ENCODE peak calls at places on chromosomes 1 and 21, in nine cellular contexts. Q is spleen, B is IMR-90, S is neuronal stem cell, Y is fibroblast of lung, X is ascending aorta, V is Panc1, P is gastrocnemius medialis, Z is MM.1S. U is an unnamed sample. For H3K4me1, the result is how much of the 10 kb centered on the place peaks cover.

GRCh38 chr1:201212461-201213055 is 21.9 kb downstream of the IGFN1 start:
- DNase-seq in Q (peak), B (no peak), S (no peak), Y (no peak), X (no peak), V (no peak), P (no peak), Z (no peak), U (peak)

GRCh38 chr1:160674415-160674814 is 27.6 kb upstream of the SLAMF1 start:
- DNase-seq in Q (no peak), B (no peak), S (no peak), Y (no peak), X (no peak), V (no peak), P (no peak), Z (peak), U (no peak)

GRCh38 chr1:17207046-17207445 is 2.1 kb downstream of the PADI1 start:
- DNase-seq in Q (no peak), B (no peak), S (no peak), Y (no peak), X (peak), V (no peak), P (peak), Z (no peak), U (no peak)

GRCh38 chr1:43952731-43953350 is 6.1 kb downstream of the IPO13 start:
- DNase-seq in Q (no peak), B (no peak), S (peak), Y (no peak), X (no peak), V (no peak), P (no peak), Z (no peak), U (no peak)

GRCh38 chr21:41169701-41170100 is 1.7 kb downstream of the BACE2 start:
- DNase-seq in Q (no peak), B (no peak), S (no peak), Y (no peak), X (no peak), V (no peak), P (no peak), Z (no peak), U (no peak)

GRCh38 chr21:37914211-37914900 is 1.9 kb downstream of the KCNJ6 start:
- DNase-seq in Q (no peak), B (peak), S (peak), Y (peak), X (no peak), V (no peak), P (no peak), Z (peak), U (no peak)

GRCh38 chr1:235708390-235708962 is 58.9 kb upstream of the GNG4 start:
- DNase-seq in Q (no peak), B (peak), S (no peak), Y (no peak), X (no peak), V (peak), P (no peak), Z (no peak), U (no peak)

GRCh38 chr21:45644041-45644906 is 749 bp downstream of the PCBP3 start:
- DNase-seq in Q (no peak), B (no peak), S (peak), Y (peak), X (no peak), V (no peak), P (no peak), Z (peak), U (no peak)

GRCh38 chr1:84613026-84613425 is 38.8 kb upstream of the CTBS start:
- DNase-seq in Q (no peak), B (peak), S (no peak), Y (peak), X (no peak), V (no peak), P (no peak), Z (no peak), U (no peak)

GRCh38 chr21:39630191-39630591 is 17.5 kb downstream of the B3GALT5 start:
- DNase-seq in Q (no peak), B (peak), S (no peak), Y (peak), X (no peak), V (no peak), P (no peak), Z (no peak), U (no peak)

GRCh38 chr1:150660584-150660983 is 31.2 kb upstream of the ENSA start:
- DNase-seq in Q (no peak), B (no peak), S (no peak), Y (no peak), X (no peak), V (no peak), P (no peak), Z (no peak), U (no peak)

GRCh38 chr1:109800291-109800690 is 36.6 kb upstream of the EPS8L3 start:
- DNase-seq in Q (no peak), B (no peak), S (no peak), Y (no peak), X (no peak), V (no peak), P (no peak), Z (no peak), U (no peak)

GRCh38 chr1:147591246-147591891 is 50.1 kb downstream of the BCL9 start:
- DNase-seq in Q (no peak), B (no peak), S (no peak), Y (no peak), X (no peak), V (no peak), P (no peak), Z (no peak), U (no peak)

GRCh38 chr1:34761176-34761761 is 1.7 kb downstream of the GJB4 start:
- DNase-seq in Q (peak), B (no peak), S (no peak), Y (no peak), X (no peak), V (no peak), P (no peak), Z (no peak), U (no peak)

GRCh38 chr1:36400825-36401601 is 3.3 kb upstream of the LSM10 start:
- DNase-seq in Q (peak), B (peak), S (peak), Y (peak), X (peak), V (no peak), P (peak), Z (peak), U (peak)

GRCh38 chr1:113388621-113389355 is 1.5 kb upstream of the MAGI3 start:
- DNase-seq in Q (no peak), B (no peak), S (no peak), Y (no peak), X (no peak), V (no peak), P (no peak), Z (no peak), U (no peak)

GRCh38 chr1:36769886-36770830 is 264.2 kb downstream of the GRIK3 start:
- DNase-seq in Q (peak), B (no peak), S (no peak), Y (no peak), X (no peak), V (no peak), P (no peak), Z (no peak), U (peak)

GRCh38 chr1:19405195-19405760 is 80.1 kb downstream of the CAPZB start:
- DNase-seq in Q (no peak), B (no peak), S (peak), Y (no peak), X (no peak), V (no peak), P (no peak), Z (no peak), U (no peak)

GRCh38 chr1:219236933-219237610 is 63.4 kb downstream of the LYPLAL1 start:
- DNase-seq in Q (no peak), B (no peak), S (no peak), Y (no peak), X (no peak), V (no peak), P (no peak), Z (no peak), U (no peak)

GRCh38 chr1:151144474-151145157 is 1.8 kb downstream of the SEMA6C start:
- DNase-seq in Q (no peak), B (no peak), S (no peak), Y (no peak), X (no peak), V (no peak), P (no peak), Z (no peak), U (no peak)

GRCh38 chr1:36401602-36402517 is 4.2 kb upstream of the LSM10 start:
- DNase-seq in Q (no peak), B (no peak), S (no peak), Y (no peak), X (no peak), V (no peak), P (no peak), Z (no peak), U (no peak)

GRCh38 chr1:35763211-35763610 is 6.6 kb downstream of the CLSPN start:
- DNase-seq in Q (no peak), B (peak), S (no peak), Y (peak), X (no peak), V (no peak), P (no peak), Z (no peak), U (no peak)

GRCh38 chr1:192609110-192610079 is 26.6 kb upstream of the RGS13 start:
- DNase-seq in Q (peak), B (no peak), S (no peak), Y (no peak), X (peak), V (no peak), P (peak), Z (peak), U (peak)

GRCh38 chr1:35507947-35508346 is 49.3 kb downstream of the KIAA0319L start:
- DNase-seq in Q (no peak), B (no peak), S (no peak), Y (no peak), X (no peak), V (no peak), P (no peak), Z (no peak), U (no peak)

GRCh38 chr1:7335224-7335879 is 435.7 kb upstream of the VAMP3 start:
- DNase-seq in Q (no peak), B (peak), S (no peak), Y (peak), X (no peak), V (no peak), P (no peak), Z (no peak), U (no peak)

GRCh38 chr1:1703796-1704195 is 11.2 kb upstream of the SLC35E2B start:
- DNase-seq in Q (no peak), B (no peak), S (no peak), Y (no peak), X (peak), V (no peak), P (no peak), Z (no peak), U (peak)

GRCh38 chr1:234478481-234479309 is at the start of gene TARBP1:
- DNase-seq in Q (peak), B (peak), S (peak), Y (peak), X (peak), V (no peak), P (peak), Z (peak), U (no peak)

GRCh38 chr1:232927722-232928505 is 22.5 kb upstream of the NTPCR start:
- DNase-seq in Q (no peak), B (no peak), S (no peak), Y (no peak), X (no peak), V (no peak), P (no peak), Z (no peak), U (no peak)

GRCh38 chr1:166164995-166165660 is 1.7 kb downstream of the FAM78B start:
- DNase-seq in Q (peak), B (peak), S (peak), Y (peak), X (peak), V (no peak), P (peak), Z (peak), U (no peak)

GRCh38 chr1:156347337-156347736 is 9.0 kb downstream of the TSACC start:
- DNase-seq in Q (no peak), B (peak), S (no peak), Y (peak), X (no peak), V (no peak), P (no peak), Z (no peak), U (no peak)

GRCh38 chr1:39398278-39399010 is 93.0 kb upstream of the BMP8A start:
- DNase-seq in Q (no peak), B (peak), S (no peak), Y (peak), X (peak), V (peak), P (no peak), Z (peak), U (peak)

GRCh38 chr1:5971471-5972197 is 20.6 kb downstream of the NPHP4 start:
- DNase-seq in Q (peak), B (no peak), S (no peak), Y (no peak), X (no peak), V (no peak), P (no peak), Z (no peak), U (no peak)

GRCh38 chr1:20555025-20555757 is 2.8 kb downstream of the FAM43B start:
- DNase-seq in Q (peak), B (peak), S (no peak), Y (no peak), X (no peak), V (no peak), P (no peak), Z (no peak), U (no peak)

GRCh38 chr1:162587347-162587746 is 25.8 kb downstream of the UAP1 start:
- DNase-seq in Q (no peak), B (no peak), S (no peak), Y (no peak), X (no peak), V (no peak), P (no peak), Z (peak), U (no peak)

GRCh38 chr1:26405281-26405915 is 5.2 kb upstream of the LIN28A start:
- DNase-seq in Q (no peak), B (peak), S (no peak), Y (no peak), X (no peak), V (peak), P (no peak), Z (no peak), U (no peak)

GRCh38 chr1:159891275-159892157 is 8.4 kb downstream of the CFAP45 start:
- DNase-seq in Q (peak), B (peak), S (peak), Y (peak), X (peak), V (peak), P (peak), Z (peak), U (no peak)

GRCh38 chr1:185568155-185569123 is 165.8 kb upstream of the HMCN1 start:
- DNase-seq in Q (no peak), B (no peak), S (no peak), Y (no peak), X (no peak), V (no peak), P (no peak), Z (peak), U (no peak)

GRCh38 chr1:205248793-205249601 is 21.3 kb downstream of the TMCC2 start:
- DNase-seq in Q (peak), B (peak), S (no peak), Y (peak), X (peak), V (no peak), P (no peak), Z (no peak), U (no peak)

GRCh38 chr1:205250699-205251098 is 23.0 kb downstream of the TMCC2 start:
- DNase-seq in Q (peak), B (no peak), S (no peak), Y (no peak), X (no peak), V (no peak), P (no peak), Z (no peak), U (no peak)

GRCh38 chr1:205247130-205247921 is 19.6 kb downstream of the TMCC2 start:
- DNase-seq in Q (peak), B (peak), S (no peak), Y (peak), X (no peak), V (no peak), P (peak), Z (peak), U (no peak)

GRCh38 chr1:205251576-205251975 is 23.8 kb downstream of the TMCC2 start:
- DNase-seq in Q (no peak), B (no peak), S (no peak), Y (no peak), X (no peak), V (no peak), P (peak), Z (no peak), U (no peak)

GRCh38 chr1:205249651-205250050 is 21.9 kb downstream of the TMCC2 start:
- DNase-seq in Q (peak), B (no peak), S (no peak), Y (no peak), X (no peak), V (no peak), P (no peak), Z (no peak), U (no peak)
- H3K27ac ChIP-seq in Q (no peak), B (peak), S (no peak), Y (no peak), X (peak), V (no peak), P (peak), Z (no peak), U (no peak)

DNA sequence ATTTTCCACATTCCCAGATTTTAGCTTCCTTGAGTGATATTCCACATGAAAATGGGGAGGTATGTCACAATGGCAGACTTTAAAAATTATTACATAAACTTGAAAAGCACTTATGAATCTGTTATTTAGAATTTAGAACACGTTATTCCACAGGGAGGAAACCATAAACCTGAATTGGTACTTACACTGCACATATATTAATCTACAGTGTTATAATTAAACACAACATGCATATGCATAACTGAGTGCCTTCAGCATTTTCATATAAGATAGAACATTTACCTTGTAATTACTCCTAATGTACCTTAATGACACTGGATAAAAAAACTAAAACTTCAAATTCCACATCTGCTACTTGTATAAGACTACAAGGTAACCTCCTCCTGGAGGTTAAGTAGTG is 9.8 kb downstream of the ARHGAP29 start:
- DNase-seq in Q (no peak), B (no peak), S (no peak), Y (no peak), X (no peak), V (no peak), P (no peak), Z (no peak), U (no peak)
- H3K4me1 ChIP-seq in Q (under half), B (under half), S (under half), Y (under half), X (under half), V (half or more), P (half or more), Z (under half), U (under half)

GRCh38 chr1:51316113-51316763 is 14.1 kb downstream of the TTC39A start:
- DNase-seq in Q (no peak), B (no peak), S (no peak), Y (no peak), X (no peak), V (no peak), P (no peak), Z (no peak), U (no peak)

GRCh38 chr1:51313268-51313852 is 17.0 kb downstream of the TTC39A start:
- DNase-seq in Q (peak), B (no peak), S (no peak), Y (no peak), X (no peak), V (no peak), P (no peak), Z (no peak), U (no peak)

GRCh38 chr1:51316764-51317120 is 13.6 kb downstream of the TTC39A start:
- DNase-seq in Q (no peak), B (no peak), S (no peak), Y (no peak), X (no peak), V (no peak), P (no peak), Z (no peak), U (no peak)

GRCh38 chr1:51313961-51314777 is 16.2 kb downstream of the TTC39A start:
- DNase-seq in Q (peak), B (peak), S (no peak), Y (peak), X (no peak), V (no peak), P (no peak), Z (no peak), U (no peak)

DNA sequence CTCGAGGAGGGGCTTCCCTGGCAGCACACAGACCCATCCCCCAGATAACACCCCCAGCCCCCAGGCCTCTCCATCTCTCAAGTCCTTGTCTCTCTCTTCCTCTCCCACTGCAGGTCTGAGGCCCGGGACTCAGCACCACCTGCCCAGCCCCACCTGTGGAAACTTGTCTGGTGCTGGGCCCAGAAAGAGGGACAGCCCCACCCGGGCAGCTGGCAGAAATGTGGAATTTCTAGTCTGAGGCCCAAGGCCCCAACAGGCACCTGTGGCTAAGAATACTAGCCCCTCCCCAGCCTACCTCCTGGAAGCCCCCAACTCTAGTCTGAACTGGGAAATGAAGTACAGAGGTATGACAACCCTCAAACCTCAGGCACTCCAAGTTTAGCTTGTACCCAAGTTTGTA is 15.4 kb downstream of the TTC39A start:
- DNase-seq in Q (peak), B (no peak), S (no peak), Y (no peak), X (no peak), V (no peak), P (no peak), Z (no peak), U (no peak)
- H3K27ac ChIP-seq in Q (no peak), B (no peak), S (no peak), Y (peak), X (no peak), V (no peak), P (no peak), Z (no peak), U (peak)

GRCh38 chr1:46755121-46755520 is 36.2 kb upstream of the EFCAB14 start:
- DNase-seq in Q (no peak), B (no peak), S (no peak), Y (no peak), X (no peak), V (no peak), P (no peak), Z (no peak), U (no peak)
- H3K4me1 ChIP-seq in Q (under half), B (under half), S (under half), Y (under half), X (under half), V (under half), P (under half), Z (under half), U (half or more)

U was measured in suprapubic skin.